ENCODE peak calls at places on chromosomes 7 and 10, in five cellular contexts. K is ovary, B is sigmoid colon, N is pancreas, C is tibial artery. H is an unnamed sample.

GRCh38 chr7:44891372-44891771 is 6.0 kb upstream of the PURB start:
- DNase-seq in B (no peak), C (no peak), N (no peak), K (no peak), H (no peak)

GRCh38 chr7:85489498-85489897 is 302.6 kb upstream of the SEMA3D start:
- DNase-seq in N (no peak), C (no peak), B (no peak), K (no peak), H (peak)

GRCh38 chr10:10699427-10699826 is 318.2 kb upstream of the CELF2 start:
- DNase-seq in N (no peak), K (no peak), C (no peak), B (no peak), H (no peak)

GRCh38 chr10:53697038-53697437 is 924.5 kb upstream of the MBL2 start:
- DNase-seq in N (no peak), K (no peak), B (no peak), C (no peak), H (peak)

GRCh38 chr7:35761882-35762720 is 38.8 kb upstream of the SEPTIN7 start:
- DNase-seq in C (no peak), N (no peak), K (no peak), B (no peak), H (no peak)

GRCh38 chr7:66173856-66174255 is 31.3 kb upstream of the TPST1 start:
- DNase-seq in B (no peak), C (no peak), N (no peak), K (no peak), H (no peak)

GRCh38 chr7:159158125-159158887 is 13.6 kb upstream of the VIPR2 start:
- DNase-seq in K (no peak), N (no peak), B (no peak), C (no peak), H (no peak)

GRCh38 chr7:12770227-12770975 is 83.0 kb downstream of the ARL4A start:
- DNase-seq in K (no peak), B (no peak), C (no peak), N (peak), H (no peak)

GRCh38 chr10:126979311-126979710 is 74.1 kb downstream of the DOCK1 start:
- DNase-seq in C (no peak), K (no peak), N (no peak), B (no peak), H (peak)

GRCh38 chr7:151372612-151373265 is 31.1 kb downstream of the NUB1 start:
- DNase-seq in K (no peak), C (no peak), N (no peak), B (peak), H (no peak)

GRCh38 chr7:253491-254336 is 36.3 kb upstream of the FOXL3 start:
- DNase-seq in N (peak), C (no peak), B (no peak), K (no peak), H (no peak)

GRCh38 chr7:105580022-105580740 is 1.1 kb downstream of the EFCAB10 start:
- DNase-seq in N (no peak), C (no peak), B (no peak), K (no peak), H (no peak)

GRCh38 chr7:157253850-157254249 is 83.0 kb upstream of the DNAJB6 start:
- DNase-seq in B (no peak), C (no peak), K (no peak), N (peak), H (no peak)

GRCh38 chr10:126252884-126253612 is 135.2 kb downstream of the ADAM12 start:
- DNase-seq in N (no peak), C (no peak), B (no peak), K (peak), H (peak)

GRCh38 chr10:75033399-75034130 is 77.9 kb upstream of the SAMD8 start:
- DNase-seq in B (no peak), C (no peak), K (no peak), N (no peak), H (no peak)

GRCh38 chr10:3010819-3011422 is 56.4 kb upstream of the PFKP start:
- DNase-seq in K (no peak), C (no peak), N (no peak), B (no peak), H (peak)

GRCh38 chr10:88186335-88186734 is 322.9 kb downstream of the PTEN start:
- DNase-seq in K (no peak), N (no peak), B (no peak), C (no peak), H (no peak)

GRCh38 chr10:99700649-99701048 is 31.3 kb downstream of the COX15 start:
- DNase-seq in K (no peak), N (no peak), C (no peak), B (no peak), H (no peak)

GRCh38 chr7:155974186-155974897 is 162.1 kb upstream of the SHH start:
- DNase-seq in K (no peak), B (peak), N (no peak), C (no peak), H (no peak)

GRCh38 chr10:120732643-120733313 is 118.4 kb upstream of the WDR11 start:
- DNase-seq in N (no peak), B (no peak), K (no peak), C (no peak), H (peak)

GRCh38 chr7:26291251-26291650 is 411 bp upstream of the SNX10 start:
- DNase-seq in C (no peak), N (no peak), B (no peak), K (no peak), H (no peak)

GRCh38 chr10:114043532-114044250 is at the start of gene ADRB1:
- DNase-seq in C (peak), K (no peak), B (peak), N (peak), H (peak)

GRCh38 chr10:133439517-133440461 is 14.0 kb upstream of the SCART1 start:
- DNase-seq in N (peak), B (no peak), K (no peak), C (no peak), H (no peak)

GRCh38 chr10:112792487-112793196 is 157.4 kb upstream of the TCF7L2 start:
- DNase-seq in B (peak), N (no peak), K (no peak), C (peak), H (no peak)

GRCh38 chr7:73681031-73681430 is 2.2 kb downstream of the DNAJC30 start:
- DNase-seq in C (no peak), B (no peak), K (no peak), N (no peak), H (peak)

GRCh38 chr7:151694441-151694827 is 174.7 kb upstream of the RHEB start:
- DNase-seq in B (no peak), N (no peak), K (no peak), C (no peak), H (no peak)

GRCh38 chr10:91043173-91043910 is 122.5 kb upstream of the ANKRD1 start:
- DNase-seq in K (no peak), N (no peak), C (no peak), B (no peak), H (peak)

DNA sequence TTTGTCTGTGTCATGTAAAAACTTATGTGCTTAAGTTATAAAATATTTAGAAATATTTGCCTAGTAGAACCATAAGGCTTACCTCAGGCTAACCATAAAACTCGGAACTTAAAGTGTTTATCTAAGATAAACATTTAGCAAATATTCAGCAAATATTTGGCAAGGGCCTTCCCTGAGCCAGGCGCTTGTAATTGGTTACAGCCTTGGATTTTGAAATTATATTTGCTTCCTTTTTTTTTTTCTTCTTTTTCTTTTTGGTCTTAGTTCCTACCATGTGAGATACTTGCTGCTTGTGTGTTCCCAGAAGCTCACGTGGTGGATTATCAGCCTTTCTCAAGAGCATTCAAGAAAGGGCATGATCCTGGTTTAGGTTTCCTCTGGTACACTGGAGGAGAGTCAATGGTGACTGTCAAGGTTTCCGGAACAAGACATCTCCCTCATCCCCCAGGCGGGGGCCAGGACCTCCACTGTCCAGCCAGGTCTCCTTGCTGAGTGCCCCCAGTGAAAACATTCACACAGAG is 5.2 kb upstream of the BRI3 start:
- DNase-seq in B (no peak), N (no peak), K (no peak), C (peak), H (no peak)
- H3K27ac ChIP-seq in B (peak), N (peak), K (no peak), C (peak), H (no peak)

GRCh38 chr7:5352440-5353010 is 69.8 kb downstream of the SLC29A4 start:
- DNase-seq in B (peak), N (peak), K (no peak), C (no peak), H (no peak)

GRCh38 chr7:5349437-5350173 is 66.9 kb downstream of the SLC29A4 start:
- DNase-seq in B (no peak), K (no peak), C (no peak), N (no peak), H (no peak)

GRCh38 chr7:5350174-5350463 is 67.4 kb downstream of the SLC29A4 start:
- DNase-seq in K (no peak), N (no peak), B (no peak), C (no peak), H (no peak)

GRCh38 chr7:5350600-5351385 is 68.0 kb downstream of the SLC29A4 start:
- DNase-seq in K (no peak), N (no peak), C (no peak), B (no peak), H (no peak)

DNA sequence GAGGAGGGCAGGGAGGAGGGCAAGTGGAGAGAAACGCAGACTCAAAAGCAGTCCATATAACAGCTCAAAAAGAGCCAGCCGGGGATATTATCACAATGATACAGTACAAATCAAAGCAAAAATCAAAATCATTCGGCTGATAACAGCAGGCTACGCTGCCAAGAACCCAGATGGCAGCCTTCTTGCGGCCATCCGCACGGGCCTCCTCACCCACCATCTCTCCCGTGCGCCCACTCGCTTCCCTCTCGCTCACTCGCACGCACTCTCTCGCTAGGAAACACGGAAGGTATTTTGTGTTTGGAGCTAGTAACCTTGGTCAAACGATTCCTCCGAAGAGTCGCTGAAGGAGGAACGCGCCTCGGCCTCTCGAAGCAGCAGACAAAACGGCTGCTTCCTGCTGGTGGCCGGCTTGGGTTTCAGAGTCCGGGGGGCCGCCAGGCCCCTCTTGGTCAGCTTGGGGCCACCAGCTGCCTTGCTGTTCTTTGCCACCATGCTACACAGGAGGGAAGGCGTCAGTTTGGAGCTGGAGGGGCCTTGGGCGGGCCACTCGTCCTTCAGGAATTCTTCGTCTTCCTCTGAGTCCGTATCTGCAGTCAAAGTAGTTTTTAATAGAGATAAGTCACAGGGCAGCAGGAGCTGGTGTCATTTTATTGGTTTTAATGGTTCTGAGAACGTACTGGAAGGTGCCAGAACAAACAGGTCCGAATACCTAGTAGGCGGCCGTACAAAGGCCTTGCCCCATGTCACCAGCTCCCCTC is 68.9 kb downstream of the SLC29A4 start:
- DNase-seq in C (no peak), K (no peak), B (peak), N (peak), H (no peak)
- H3K27ac ChIP-seq in C (no peak), K (no peak), B (peak), N (no peak), H (no peak)

GRCh38 chr7:138228764-138229163 is 152.5 kb downstream of the AKR1D1 start:
- DNase-seq in C (no peak), N (no peak), B (no peak), K (no peak), H (no peak)
- H3K27ac ChIP-seq in C (no peak), N (no peak), B (no peak), K (no peak), H (no peak)

GRCh38 chr7:94154858-94155257 is 150.7 kb upstream of the BET1 start:
- DNase-seq in K (no peak), C (no peak), B (no peak), N (no peak), H (no peak)
- H3K27ac ChIP-seq in K (no peak), C (no peak), B (no peak), N (no peak), H (no peak)

H was measured in mammary epithelial cell.